ENCODE peak calls at places on chromosomes 3 and 15, in four cellular contexts. One of them, this sample, is unnamed.

GRCh38 chr3:124599147-124599765 is 131.0 kb upstream of the UMPS start:
- DNase-seq in colonic mucosa: no peak
- DNase-seq in GM12865: no peak
- DNase-seq in dorsolateral prefrontal cortex: no peak
- DNase-seq in this sample: no peak

GRCh38 chr3:32018723-32019564 is 37.4 kb downstream of the ZNF860 start:
- DNase-seq in GM12865: peak; percentile 36
- DNase-seq in dorsolateral prefrontal cortex: no peak
- DNase-seq in colonic mucosa: no peak
- DNase-seq in this sample: no peak

GRCh38 chr15:93987068-93987467 is 244.3 kb upstream of the MCTP2 start:
- DNase-seq in dorsolateral prefrontal cortex: no peak
- DNase-seq in GM12865: peak; percentile 18
- DNase-seq in colonic mucosa: no peak
- DNase-seq in this sample: no peak

GRCh38 chr3:134672571-134672970 is 21.7 kb upstream of the KY start:
- DNase-seq in GM12865: no peak
- DNase-seq in colonic mucosa: no peak
- DNase-seq in dorsolateral prefrontal cortex: no peak
- DNase-seq in this sample: no peak

GRCh38 chr15:78213425-78213750 is 21.0 kb downstream of the ACSBG1 start:
- DNase-seq in colonic mucosa: no peak
- DNase-seq in GM12865: no peak
- DNase-seq in dorsolateral prefrontal cortex: no peak
- DNase-seq in this sample: no peak

GRCh38 chr15:96070636-96071035 is 259.9 kb upstream of the NR2F2 start:
- DNase-seq in colonic mucosa: no peak
- DNase-seq in dorsolateral prefrontal cortex: no peak
- DNase-seq in GM12865: no peak
- DNase-seq in this sample: no peak

GRCh38 chr3:146334151-146334550 is 83.2 kb upstream of the PLSCR4 start:
- DNase-seq in dorsolateral prefrontal cortex: no peak
- DNase-seq in colonic mucosa: peak; percentile 23
- DNase-seq in GM12865: no peak
- DNase-seq in this sample: no peak

GRCh38 chr3:40317061-40317676 is 7.7 kb downstream of the EIF1B start:
- DNase-seq in colonic mucosa: peak; percentile 53
- DNase-seq in dorsolateral prefrontal cortex: no peak
- DNase-seq in GM12865: peak; percentile 77
- DNase-seq in this sample: peak; percentile 40

GRCh38 chr15:62847900-62848489 is 194.6 kb upstream of the TPM1 start:
- DNase-seq in dorsolateral prefrontal cortex: peak; percentile 76
- DNase-seq in GM12865: peak; percentile 40
- DNase-seq in colonic mucosa: peak; percentile 84
- DNase-seq in this sample: peak; percentile 44

GRCh38 chr3:105222568-105223093 is 144.1 kb upstream of the ALCAM start:
- DNase-seq in GM12865: no peak
- DNase-seq in dorsolateral prefrontal cortex: no peak
- DNase-seq in colonic mucosa: no peak
- DNase-seq in this sample: no peak

GRCh38 chr3:156743859-156744258 is 69.5 kb downstream of the TIPARP start:
- DNase-seq in colonic mucosa: no peak
- DNase-seq in dorsolateral prefrontal cortex: no peak
- DNase-seq in GM12865: no peak
- DNase-seq in this sample: no peak

GRCh38 chr15:83158393-83158792 is 49.2 kb downstream of the HDGFL3 start:
- DNase-seq in GM12865: no peak
- DNase-seq in colonic mucosa: no peak
- DNase-seq in dorsolateral prefrontal cortex: no peak
- DNase-seq in this sample: no peak

GRCh38 chr15:36426696-36427095 is 152.7 kb upstream of the CDIN1 start:
- DNase-seq in GM12865: no peak
- DNase-seq in colonic mucosa: no peak
- DNase-seq in dorsolateral prefrontal cortex: no peak
- DNase-seq in this sample: no peak

GRCh38 chr15:24856397-24857093 is 98.2 kb upstream of the SNRPN start:
- DNase-seq in dorsolateral prefrontal cortex: no peak
- DNase-seq in colonic mucosa: no peak
- DNase-seq in GM12865: no peak
- DNase-seq in this sample: peak; percentile 78

GRCh38 chr3:39065197-39065596 is 13.4 kb downstream of the WDR48 start:
- DNase-seq in GM12865: peak; percentile 55
- DNase-seq in dorsolateral prefrontal cortex: no peak
- DNase-seq in colonic mucosa: peak; percentile 21
- DNase-seq in this sample: no peak

GRCh38 chr3:12307136-12307535 is 18.3 kb downstream of the PPARG start:
- DNase-seq in GM12865: no peak
- DNase-seq in colonic mucosa: no peak
- DNase-seq in dorsolateral prefrontal cortex: no peak
- DNase-seq in this sample: no peak

GRCh38 chr3:186882881-186883685 is 40.6 kb downstream of the ADIPOQ start:
- DNase-seq in dorsolateral prefrontal cortex: no peak
- DNase-seq in colonic mucosa: no peak
- DNase-seq in GM12865: no peak
- DNase-seq in this sample: no peak

GRCh38 chr3:156826144-156826895 is at the start of gene LEKR1:
- DNase-seq in GM12865: peak; percentile 91
- DNase-seq in colonic mucosa: peak; percentile 87
- DNase-seq in dorsolateral prefrontal cortex: peak; percentile 64
- DNase-seq in this sample: peak; percentile 70

GRCh38 chr15:82648257-82649103 is 1.3 kb upstream of the CPEB1 start:
- DNase-seq in GM12865: no peak
- DNase-seq in colonic mucosa: no peak
- DNase-seq in dorsolateral prefrontal cortex: no peak
- DNase-seq in this sample: no peak

GRCh38 chr15:68383161-68384074 is 48.5 kb downstream of the ITGA11 start:
- DNase-seq in dorsolateral prefrontal cortex: no peak
- DNase-seq in GM12865: peak; percentile 79
- DNase-seq in colonic mucosa: peak; percentile 57
- DNase-seq in this sample: peak; percentile 30

GRCh38 chr3:175729466-175729865 is 870.3 kb downstream of the NAALADL2 start:
- DNase-seq in colonic mucosa: no peak
- DNase-seq in GM12865: no peak
- DNase-seq in dorsolateral prefrontal cortex: no peak
- DNase-seq in this sample: no peak

DNA sequence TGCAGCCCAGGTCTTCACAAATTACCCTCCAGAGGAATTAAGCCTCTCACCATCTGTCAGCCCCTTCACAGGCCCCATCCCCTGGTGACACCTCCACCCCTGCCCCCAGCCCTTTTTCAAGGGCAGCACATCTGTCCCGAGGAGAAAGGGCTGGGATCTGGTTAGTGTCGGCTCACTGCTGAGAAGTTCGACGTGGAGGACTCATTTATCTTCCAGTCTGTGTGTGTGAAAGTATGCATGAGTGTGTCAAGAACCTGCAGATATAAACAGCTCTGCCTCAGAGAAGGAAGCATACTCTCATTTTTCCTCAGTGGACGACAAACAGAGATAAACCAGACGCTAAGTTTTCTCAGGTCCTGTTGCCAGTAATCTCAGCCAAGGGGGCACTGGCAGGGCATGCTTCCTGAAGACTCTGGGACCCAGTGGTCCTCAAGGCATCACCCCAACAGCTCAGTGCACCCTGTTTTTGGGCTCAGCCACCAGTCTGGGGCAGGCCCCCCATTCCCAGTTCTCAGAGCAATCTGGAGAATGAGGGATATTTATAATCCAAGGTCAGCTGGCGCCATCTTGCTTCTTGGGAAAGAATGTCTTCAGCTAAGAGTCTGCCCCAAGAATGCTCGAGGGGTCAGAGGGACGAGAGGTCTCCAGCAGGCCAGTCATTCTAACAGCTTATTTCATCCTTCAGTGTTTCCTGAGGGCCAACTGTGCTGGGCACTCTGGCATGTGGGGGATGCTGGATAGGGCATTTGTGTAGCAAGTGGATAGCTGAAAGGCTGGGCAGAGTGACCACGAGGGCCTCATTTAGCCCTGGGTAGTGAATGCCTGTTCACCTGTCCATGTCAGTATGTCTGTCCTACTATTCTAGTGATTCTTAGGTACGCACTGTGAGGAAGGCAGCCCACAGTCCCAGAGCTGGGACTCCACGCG is 73.6 kb downstream of the ADCY5 start:
- DNase-seq in GM12865: no peak
- DNase-seq in dorsolateral prefrontal cortex: no peak
- DNase-seq in colonic mucosa: no peak
- DNase-seq in this sample: no peak
- TF ChIP-seq CTCF in GM12865: no peak
- TF ChIP-seq CTCF in dorsolateral prefrontal cortex: no peak
- TF ChIP-seq CTCF in colonic mucosa: no peak
- TF ChIP-seq CTCF in this sample: no peak

GRCh38 chr3:28853830-28854229 is 427.0 kb upstream of the RBMS3 start:
- DNase-seq in GM12865: no peak
- DNase-seq in colonic mucosa: no peak
- DNase-seq in dorsolateral prefrontal cortex: no peak
- DNase-seq in this sample: no peak
- TF ChIP-seq CTCF in GM12865: no peak
- TF ChIP-seq CTCF in colonic mucosa: no peak
- TF ChIP-seq CTCF in dorsolateral prefrontal cortex: peak; percentile 20
- TF ChIP-seq CTCF in this sample: no peak

GRCh38 chr3:50651445-50651844 is 23.3 kb upstream of the DOCK3 start:
- DNase-seq in dorsolateral prefrontal cortex: no peak
- DNase-seq in colonic mucosa: no peak
- DNase-seq in GM12865: no peak
- DNase-seq in this sample: no peak

GRCh38 chr3:50651875-50652529 is 22.7 kb upstream of the DOCK3 start:
- DNase-seq in GM12865: no peak
- DNase-seq in colonic mucosa: no peak
- DNase-seq in dorsolateral prefrontal cortex: no peak
- DNase-seq in this sample: no peak

GRCh38 chr3:50655009-50655830 is 19.5 kb upstream of the DOCK3 start:
- DNase-seq in dorsolateral prefrontal cortex: no peak
- DNase-seq in GM12865: no peak
- DNase-seq in colonic mucosa: no peak
- DNase-seq in this sample: no peak

GRCh38 chr3:50654196-50654595 is 20.5 kb upstream of the DOCK3 start:
- DNase-seq in GM12865: no peak
- DNase-seq in colonic mucosa: no peak
- DNase-seq in dorsolateral prefrontal cortex: no peak
- DNase-seq in this sample: no peak

GRCh38 chr3:50652709-50653108 is 22.0 kb upstream of the DOCK3 start:
- DNase-seq in dorsolateral prefrontal cortex: no peak
- DNase-seq in colonic mucosa: peak; percentile 47
- DNase-seq in GM12865: peak; percentile 54
- DNase-seq in this sample: no peak
- TF ChIP-seq CTCF in dorsolateral prefrontal cortex: peak; percentile 63
- TF ChIP-seq CTCF in colonic mucosa: no peak
- TF ChIP-seq CTCF in GM12865: peak; percentile 46
- TF ChIP-seq CTCF in this sample: peak; percentile 46

GRCh38 chr3:41450416-41451231 is 251.3 kb downstream of the CTNNB1 start:
- DNase-seq in GM12865: no peak
- DNase-seq in dorsolateral prefrontal cortex: no peak
- DNase-seq in colonic mucosa: no peak
- DNase-seq in this sample: no peak
- TF ChIP-seq CTCF in GM12865: no peak
- TF ChIP-seq CTCF in dorsolateral prefrontal cortex: no peak
- TF ChIP-seq CTCF in colonic mucosa: peak; percentile 20
- TF ChIP-seq CTCF in this sample: peak; percentile 22